ENCODE peak calls at places on chromosomes 16 and 17, in seven cellular contexts. One of them, this sample, is unnamed.

GRCh38 chr16:85449195-85449884 is 163.8 kb upstream of the GSE1 start:
- DNase-seq in AG08395: no peak
- DNase-seq in AG10803: no peak
- DNase-seq in K562: no peak
- DNase-seq in ELF-1: no peak
- DNase-seq in H54: no peak
- DNase-seq in NCI-H1436: no peak
- DNase-seq in this sample: no peak

GRCh38 chr16:75225092-75225491 is 6.3 kb downstream of the CTRB1 start:
- DNase-seq in H54: no peak
- DNase-seq in K562: no peak
- DNase-seq in AG10803: no peak
- DNase-seq in AG08395: no peak
- DNase-seq in ELF-1: no peak
- DNase-seq in NCI-H1436: no peak
- DNase-seq in this sample: peak; percentile 59

GRCh38 chr17:30093463-30094147 is 23.0 kb upstream of the NSRP1 start:
- DNase-seq in ELF-1: peak; percentile 93
- DNase-seq in AG10803: peak; percentile 54
- DNase-seq in NCI-H1436: peak; percentile 59
- DNase-seq in AG08395: peak; percentile 83
- DNase-seq in K562: peak; percentile 79
- DNase-seq in H54: peak; percentile 6
- DNase-seq in this sample: peak; percentile 71

GRCh38 chr17:13599168-13599577 is 2.6 kb downstream of the HS3ST3A1 start:
- DNase-seq in AG10803: no peak
- DNase-seq in K562: no peak
- DNase-seq in H54: no peak
- DNase-seq in NCI-H1436: no peak
- DNase-seq in ELF-1: no peak
- DNase-seq in AG08395: no peak
- DNase-seq in this sample: no peak

GRCh38 chr16:72999541-73000019 is 48.3 kb downstream of the ZFHX3 start:
- DNase-seq in NCI-H1436: peak; percentile 37
- DNase-seq in ELF-1: no peak
- DNase-seq in AG08395: no peak
- DNase-seq in H54: no peak
- DNase-seq in AG10803: no peak
- DNase-seq in K562: no peak
- DNase-seq in this sample: no peak

GRCh38 chr16:11181889-11182279 is 74.1 kb downstream of the SOCS1 start:
- DNase-seq in H54: no peak
- DNase-seq in ELF-1: no peak
- DNase-seq in NCI-H1436: no peak
- DNase-seq in AG10803: peak; percentile 24
- DNase-seq in AG08395: no peak
- DNase-seq in K562: no peak
- DNase-seq in this sample: no peak

GRCh38 chr16:11212819-11213196 is 43.2 kb downstream of the SOCS1 start:
- DNase-seq in H54: no peak
- DNase-seq in AG10803: no peak
- DNase-seq in ELF-1: no peak
- DNase-seq in AG08395: no peak
- DNase-seq in NCI-H1436: peak; percentile 20
- DNase-seq in K562: no peak
- DNase-seq in this sample: no peak

GRCh38 chr16:57032931-57033330 is 43.6 kb downstream of the NLRC5 start:
- DNase-seq in AG08395: no peak
- DNase-seq in NCI-H1436: no peak
- DNase-seq in ELF-1: no peak
- DNase-seq in K562: no peak
- DNase-seq in AG10803: no peak
- DNase-seq in H54: no peak
- DNase-seq in this sample: no peak

GRCh38 chr16:30927789-30928378 is 4.5 kb downstream of the FBXL19 start:
- DNase-seq in ELF-1: peak; percentile 95
- DNase-seq in AG08395: peak; percentile 34
- DNase-seq in H54: peak; percentile 73
- DNase-seq in K562: peak; percentile 70
- DNase-seq in AG10803: peak; percentile 22
- DNase-seq in NCI-H1436: peak; percentile 91
- DNase-seq in this sample: peak; percentile 59

GRCh38 chr16:88888778-88889387 is 22.4 kb upstream of the PABPN1L start:
- DNase-seq in H54: no peak
- DNase-seq in AG08395: no peak
- DNase-seq in ELF-1: no peak
- DNase-seq in NCI-H1436: peak; percentile 50
- DNase-seq in K562: peak; percentile 46
- DNase-seq in AG10803: no peak
- DNase-seq in this sample: peak; percentile 19

GRCh38 chr17:22286337-22287041 is 594.2 kb downstream of the KCNJ18 start:
- DNase-seq in AG08395: no peak
- DNase-seq in H54: no peak
- DNase-seq in AG10803: no peak
- DNase-seq in K562: no peak
- DNase-seq in NCI-H1436: no peak
- DNase-seq in ELF-1: no peak
- DNase-seq in this sample: no peak

GRCh38 chr17:36611345-36612072 is 10.1 kb downstream of the MRM1 start:
- DNase-seq in ELF-1: no peak
- DNase-seq in AG08395: peak; percentile 77
- DNase-seq in K562: peak; percentile 64
- DNase-seq in NCI-H1436: no peak
- DNase-seq in AG10803: peak; percentile 61
- DNase-seq in H54: peak; percentile 46
- DNase-seq in this sample: peak; percentile 95

GRCh38 chr17:54967621-54968258 is 714 bp downstream of the COX11 start:
- DNase-seq in AG10803: peak; percentile 26
- DNase-seq in K562: peak; percentile 61
- DNase-seq in NCI-H1436: no peak
- DNase-seq in AG08395: peak; percentile 24
- DNase-seq in ELF-1: no peak
- DNase-seq in H54: no peak
- DNase-seq in this sample: peak; percentile 66

GRCh38 chr17:29514792-29515191 is 52.0 kb downstream of the ABHD15 start:
- DNase-seq in H54: no peak
- DNase-seq in NCI-H1436: no peak
- DNase-seq in ELF-1: no peak
- DNase-seq in AG10803: peak; percentile 62
- DNase-seq in K562: no peak
- DNase-seq in AG08395: peak; percentile 6
- DNase-seq in this sample: peak; percentile 22

GRCh38 chr16:87132361-87133014 is 184.7 kb downstream of the C16orf95 start:
- DNase-seq in AG08395: peak; percentile 77
- DNase-seq in K562: no peak
- DNase-seq in ELF-1: peak; percentile 63
- DNase-seq in NCI-H1436: no peak
- DNase-seq in AG10803: peak; percentile 78
- DNase-seq in H54: no peak
- DNase-seq in this sample: peak; percentile 81

GRCh38 chr16:55035037-55035436 is 104.4 kb downstream of the IRX5 start:
- DNase-seq in AG08395: no peak
- DNase-seq in NCI-H1436: no peak
- DNase-seq in ELF-1: peak; percentile 49
- DNase-seq in AG10803: no peak
- DNase-seq in H54: peak; percentile 16
- DNase-seq in K562: peak; percentile 54
- DNase-seq in this sample: peak; percentile 33

GRCh38 chr16:67312450-67313118 is 14.0 kb downstream of the KCTD19 start:
- DNase-seq in K562: no peak
- DNase-seq in H54: no peak
- DNase-seq in NCI-H1436: no peak
- DNase-seq in AG08395: no peak
- DNase-seq in ELF-1: no peak
- DNase-seq in AG10803: no peak
- DNase-seq in this sample: no peak

GRCh38 chr17:5580974-5581373 is 3.3 kb downstream of the NLRP1 start:
- DNase-seq in K562: no peak
- DNase-seq in NCI-H1436: no peak
- DNase-seq in H54: no peak
- DNase-seq in AG10803: no peak
- DNase-seq in AG08395: no peak
- DNase-seq in ELF-1: no peak
- DNase-seq in this sample: no peak

GRCh38 chr17:30256756-30257506 is 21.4 kb upstream of the SLC6A4 start:
- DNase-seq in ELF-1: no peak
- DNase-seq in AG08395: peak; percentile 55
- DNase-seq in AG10803: peak; percentile 60
- DNase-seq in H54: no peak
- DNase-seq in K562: no peak
- DNase-seq in NCI-H1436: no peak
- DNase-seq in this sample: peak; percentile 80

GRCh38 chr17:77320501-77321256 is 179.9 kb downstream of the SEC14L1 start:
- DNase-seq in K562: peak; percentile 51
- DNase-seq in H54: no peak
- DNase-seq in AG10803: peak; percentile 70
- DNase-seq in AG08395: peak; percentile 27
- DNase-seq in NCI-H1436: no peak
- DNase-seq in ELF-1: no peak
- DNase-seq in this sample: peak; percentile 95

GRCh38 chr17:77323413-77324171 is 182.8 kb downstream of the SEC14L1 start:
- DNase-seq in AG08395: peak; percentile 28
- DNase-seq in NCI-H1436: no peak
- DNase-seq in K562: peak; percentile 70
- DNase-seq in H54: no peak
- DNase-seq in AG10803: peak; percentile 69
- DNase-seq in ELF-1: no peak
- DNase-seq in this sample: peak; percentile 59

GRCh38 chr17:869567-870530 is 87.7 kb downstream of the MRM3 start:
- DNase-seq in AG08395: peak; percentile 66
- DNase-seq in H54: peak; percentile 47
- DNase-seq in ELF-1: peak; percentile 76
- DNase-seq in K562: no peak
- DNase-seq in NCI-H1436: no peak
- DNase-seq in AG10803: peak; percentile 83
- DNase-seq in this sample: peak; percentile 94

GRCh38 chr17:17078832-17079231 is 36.6 kb downstream of the MPRIP start:
- DNase-seq in K562: no peak
- DNase-seq in AG10803: no peak
- DNase-seq in ELF-1: no peak
- DNase-seq in H54: no peak
- DNase-seq in NCI-H1436: no peak
- DNase-seq in AG08395: no peak
- DNase-seq in this sample: no peak

GRCh38 chr17:38461683-38462082 is 33.4 kb downstream of the ARHGAP23 start:
- DNase-seq in AG10803: no peak
- DNase-seq in H54: no peak
- DNase-seq in ELF-1: no peak
- DNase-seq in AG08395: no peak
- DNase-seq in NCI-H1436: no peak
- DNase-seq in K562: peak; percentile 5
- DNase-seq in this sample: no peak

GRCh38 chr17:82320140-82320840 is 2.9 kb upstream of the CD7 start:
- DNase-seq in ELF-1: no peak
- DNase-seq in K562: no peak
- DNase-seq in AG10803: no peak
- DNase-seq in AG08395: no peak
- DNase-seq in NCI-H1436: no peak
- DNase-seq in H54: no peak
- DNase-seq in this sample: no peak

GRCh38 chr17:77145635-77146632 is 5.2 kb downstream of the SEC14L1 start:
- DNase-seq in NCI-H1436: no peak
- DNase-seq in H54: no peak
- DNase-seq in K562: no peak
- DNase-seq in AG10803: peak; percentile 92
- DNase-seq in AG08395: peak; percentile 78
- DNase-seq in ELF-1: peak; percentile 72
- DNase-seq in this sample: peak; percentile 85

GRCh38 chr17:79552405-79552804 is 58.4 kb downstream of the RBFOX3 start:
- DNase-seq in K562: no peak
- DNase-seq in AG10803: no peak
- DNase-seq in H54: no peak
- DNase-seq in ELF-1: no peak
- DNase-seq in AG08395: no peak
- DNase-seq in NCI-H1436: no peak
- DNase-seq in this sample: no peak

GRCh38 chr17:8140058-8140412 is 12.2 kb downstream of the PER1 start:
- DNase-seq in H54: no peak
- DNase-seq in ELF-1: no peak
- DNase-seq in AG10803: no peak
- DNase-seq in AG08395: no peak
- DNase-seq in K562: no peak
- DNase-seq in NCI-H1436: no peak
- DNase-seq in this sample: peak; percentile 27

GRCh38 chr16:67837811-67838210 is 4.3 kb upstream of the THAP11 start:
- DNase-seq in AG08395: no peak
- DNase-seq in K562: no peak
- DNase-seq in AG10803: no peak
- DNase-seq in H54: no peak
- DNase-seq in NCI-H1436: no peak
- DNase-seq in ELF-1: no peak
- DNase-seq in this sample: no peak

GRCh38 chr17:36755586-36755985 is 154.2 kb downstream of the MRM1 start:
- DNase-seq in NCI-H1436: peak; percentile 72
- DNase-seq in ELF-1: peak; percentile 75
- DNase-seq in K562: peak; percentile 60
- DNase-seq in AG10803: no peak
- DNase-seq in AG08395: peak; percentile 17
- DNase-seq in H54: peak; percentile 47
- DNase-seq in this sample: peak; percentile 11

GRCh38 chr16:10980811-10981210 is 36.4 kb downstream of the CLEC16A start:
- DNase-seq in NCI-H1436: no peak
- DNase-seq in K562: no peak
- DNase-seq in H54: no peak
- DNase-seq in AG08395: no peak
- DNase-seq in ELF-1: no peak
- DNase-seq in AG10803: no peak
- DNase-seq in this sample: no peak

This sample was measured in GM23248.